ENCODE peak calls at places on chromosomes 5 and 9, in six cellular contexts. V is stimulated activated CD4-positive, alpha-beta T cell treated with anti-CD3 and anti-CD28 coated beads, Interleukin-15, amount 100 ng/mL, for 1 hour; T is amniotic stem cell; K is stimulated activated CD8-positive, alpha-beta memory T cell treated with anti-CD3 and anti-CD28 coated beads, Interleukin-7, amount 100 ng/mL, for 48 hours; Z is skeletal muscle cell; B is CD4-positive, CD25-positive, alpha-beta regulatory T cell. J is an unnamed sample.

GRCh38 chr5:113278976-113279375 is 155.8 kb downstream of the TSSK1B start:
- DNase-seq in V (no peak), T (no peak), K (no peak), Z (no peak), B (no peak), J (no peak)

GRCh38 chr5:149452665-149453617 is 73.8 kb upstream of the IL17B start:
- DNase-seq in V (no peak), T (peak), K (no peak), Z (peak), B (no peak), J (no peak)

GRCh38 chr9:37902804-37903580 is 935 bp downstream of the SLC25A51 start:
- DNase-seq in V (no peak), T (no peak), K (no peak), Z (no peak), B (no peak), J (peak)

GRCh38 chr5:145806923-145807322 is 28.2 kb downstream of the PRELID2 start:
- DNase-seq in V (no peak), T (no peak), K (no peak), Z (no peak), B (no peak), J (no peak)

GRCh38 chr9:85978496-85978895 is 37.5 kb downstream of the NAA35 start:
- DNase-seq in V (no peak), T (no peak), K (no peak), Z (no peak), B (no peak), J (no peak)

GRCh38 chr5:63686938-63687337 is 275.3 kb downstream of the HTR1A start:
- DNase-seq in V (no peak), T (no peak), K (no peak), Z (no peak), B (no peak), J (no peak)

GRCh38 chr9:35700031-35700430 is 10.3 kb upstream of the TPM2 start:
- DNase-seq in V (no peak), T (no peak), K (no peak), Z (no peak), B (no peak), J (no peak)

GRCh38 chr5:138212828-138213160 is 329 bp downstream of the CDC23 start:
- DNase-seq in V (no peak), T (no peak), K (peak), Z (no peak), B (no peak), J (peak)

GRCh38 chr9:123053711-123054110 is 20.2 kb downstream of the GPR21 start:
- DNase-seq in V (no peak), T (no peak), K (no peak), Z (no peak), B (no peak), J (no peak)

GRCh38 chr9:125079931-125080330 is 63.4 kb downstream of the SCAI start:
- DNase-seq in V (no peak), T (no peak), K (no peak), Z (no peak), B (no peak), J (no peak)

GRCh38 chr9:107969141-107969540 is 479.6 kb upstream of the KLF4 start:
- DNase-seq in V (no peak), T (no peak), K (no peak), Z (no peak), B (no peak), J (no peak)

GRCh38 chr9:12274577-12274976 is 418.6 kb upstream of the TYRP1 start:
- DNase-seq in V (no peak), T (no peak), K (no peak), Z (peak), B (no peak), J (no peak)